ENCODE peak calls at places on chromosomes 2 and 18, in nine cellular contexts. One of them, this sample, is unnamed.

GRCh38 chr2:211609127-211609526 is 929.5 kb downstream of the ERBB4 start:
- DNase-seq in MCF 10A: no peak
- DNase-seq in EH: no peak
- DNase-seq in RWPE1: no peak
- DNase-seq in stimulated activated CD4-positive, alpha-beta T cell treated with anti-CD3 and anti-CD28 coated beads, Interleukin-2, amount 100 ng/mL, for 24 hours: no peak
- DNase-seq in fibroblast of lung: no peak
- DNase-seq in MV-4-11: no peak
- DNase-seq in Kasumi-1: no peak
- DNase-seq in iPS-NIHi11: no peak
- DNase-seq in this sample: no peak

GRCh38 chr2:69601179-69601612 is 42.3 kb downstream of the AAK1 start:
- DNase-seq in MCF 10A: peak; percentile 51
- DNase-seq in EH: peak; percentile 93
- DNase-seq in RWPE1: peak; percentile 56
- DNase-seq in stimulated activated CD4-positive, alpha-beta T cell treated with anti-CD3 and anti-CD28 coated beads, Interleukin-2, amount 100 ng/mL, for 24 hours: no peak
- DNase-seq in fibroblast of lung: peak; percentile 83
- DNase-seq in MV-4-11: no peak
- DNase-seq in Kasumi-1: no peak
- DNase-seq in iPS-NIHi11: no peak
- DNase-seq in this sample: no peak

GRCh38 chr2:14451312-14451711 is 181.2 kb upstream of the LRATD1 start:
- DNase-seq in MCF 10A: no peak
- DNase-seq in EH: no peak
- DNase-seq in RWPE1: no peak
- DNase-seq in stimulated activated CD4-positive, alpha-beta T cell treated with anti-CD3 and anti-CD28 coated beads, Interleukin-2, amount 100 ng/mL, for 24 hours: no peak
- DNase-seq in fibroblast of lung: no peak
- DNase-seq in MV-4-11: peak; percentile 21
- DNase-seq in Kasumi-1: peak; percentile 45
- DNase-seq in iPS-NIHi11: peak; percentile 22
- DNase-seq in this sample: no peak

GRCh38 chr2:205967391-205968075 is 118.4 kb downstream of the INO80D start:
- DNase-seq in MCF 10A: no peak
- DNase-seq in EH: no peak
- DNase-seq in RWPE1: no peak
- DNase-seq in stimulated activated CD4-positive, alpha-beta T cell treated with anti-CD3 and anti-CD28 coated beads, Interleukin-2, amount 100 ng/mL, for 24 hours: no peak
- DNase-seq in fibroblast of lung: peak; percentile 7
- DNase-seq in MV-4-11: peak; percentile 83
- DNase-seq in Kasumi-1: no peak
- DNase-seq in iPS-NIHi11: no peak
- DNase-seq in this sample: no peak

GRCh38 chr18:26407721-26408601 is 140.4 kb downstream of the KCTD1 start:
- DNase-seq in MCF 10A: peak; percentile 78
- DNase-seq in EH: no peak
- DNase-seq in RWPE1: no peak
- DNase-seq in stimulated activated CD4-positive, alpha-beta T cell treated with anti-CD3 and anti-CD28 coated beads, Interleukin-2, amount 100 ng/mL, for 24 hours: no peak
- DNase-seq in fibroblast of lung: no peak
- DNase-seq in MV-4-11: no peak
- DNase-seq in Kasumi-1: no peak
- DNase-seq in iPS-NIHi11: no peak
- DNase-seq in this sample: no peak

GRCh38 chr18:6236258-6236657 is 178.5 kb downstream of the L3MBTL4 start:
- DNase-seq in MCF 10A: no peak
- DNase-seq in EH: no peak
- DNase-seq in RWPE1: no peak
- DNase-seq in stimulated activated CD4-positive, alpha-beta T cell treated with anti-CD3 and anti-CD28 coated beads, Interleukin-2, amount 100 ng/mL, for 24 hours: no peak
- DNase-seq in fibroblast of lung: no peak
- DNase-seq in MV-4-11: no peak
- DNase-seq in Kasumi-1: no peak
- DNase-seq in iPS-NIHi11: no peak
- DNase-seq in this sample: no peak

GRCh38 chr2:195608768-195609454 is 48.1 kb upstream of the SLC39A10 start:
- DNase-seq in MCF 10A: no peak
- DNase-seq in EH: no peak
- DNase-seq in RWPE1: no peak
- DNase-seq in stimulated activated CD4-positive, alpha-beta T cell treated with anti-CD3 and anti-CD28 coated beads, Interleukin-2, amount 100 ng/mL, for 24 hours: no peak
- DNase-seq in fibroblast of lung: no peak
- DNase-seq in MV-4-11: peak; percentile 11
- DNase-seq in Kasumi-1: no peak
- DNase-seq in iPS-NIHi11: no peak
- DNase-seq in this sample: no peak

GRCh38 chr2:28801726-28802125 is 8.9 kb upstream of the SPDYA start:
- DNase-seq in MCF 10A: peak; percentile 53
- DNase-seq in EH: peak; percentile 64
- DNase-seq in RWPE1: peak; percentile 60
- DNase-seq in stimulated activated CD4-positive, alpha-beta T cell treated with anti-CD3 and anti-CD28 coated beads, Interleukin-2, amount 100 ng/mL, for 24 hours: no peak
- DNase-seq in fibroblast of lung: peak; percentile 46
- DNase-seq in MV-4-11: no peak
- DNase-seq in Kasumi-1: no peak
- DNase-seq in iPS-NIHi11: no peak
- DNase-seq in this sample: no peak

GRCh38 chr2:177708106-177708505 is 315.5 kb downstream of the AGPS start:
- DNase-seq in MCF 10A: no peak
- DNase-seq in EH: no peak
- DNase-seq in RWPE1: no peak
- DNase-seq in stimulated activated CD4-positive, alpha-beta T cell treated with anti-CD3 and anti-CD28 coated beads, Interleukin-2, amount 100 ng/mL, for 24 hours: no peak
- DNase-seq in fibroblast of lung: no peak
- DNase-seq in MV-4-11: no peak
- DNase-seq in Kasumi-1: no peak
- DNase-seq in iPS-NIHi11: no peak
- DNase-seq in this sample: no peak

GRCh38 chr2:12515871-12516270 is 200.9 kb upstream of the TRIB2 start:
- DNase-seq in MCF 10A: no peak
- DNase-seq in EH: no peak
- DNase-seq in RWPE1: no peak
- DNase-seq in stimulated activated CD4-positive, alpha-beta T cell treated with anti-CD3 and anti-CD28 coated beads, Interleukin-2, amount 100 ng/mL, for 24 hours: no peak
- DNase-seq in fibroblast of lung: no peak
- DNase-seq in MV-4-11: no peak
- DNase-seq in Kasumi-1: no peak
- DNase-seq in iPS-NIHi11: no peak
- DNase-seq in this sample: no peak